ENCODE peak calls at places on chromosomes 12 and 14, in nine cellular contexts. Z, K, Y, T, L, V, E, P and U are unnamed samples.
A peak's percentile ranks its signal among the peaks of the same experiment; 100 is the strongest.

GRCh38 chr12:68237523-68238070 is 12.0 kb upstream of the IL26 start:
- DNase-seq in Z (peak; percentile 26), T (no peak), E (no peak), K (no peak), Y (no peak), P (no peak), V (no peak), L (no peak), U (no peak)

GRCh38 chr12:27709932-27710591 is 570 bp upstream of the MRPS35 start:
- DNase-seq in Z (peak; percentile 56), K (no peak), E (peak; percentile 58), P (no peak), T (no peak), V (no peak), Y (peak; percentile 69), L (peak; percentile 50), U (no peak)

GRCh38 chr14:90406384-90406798 is 9.6 kb downstream of the CALM1 start:
- DNase-seq in L (no peak), K (no peak), Z (no peak), V (no peak), T (no peak), E (no peak), P (no peak), Y (no peak), U (no peak)

GRCh38 chr14:21913759-21914158 is 240.1 kb upstream of the OR4E1 start:
- DNase-seq in V (no peak), P (peak; percentile 56), L (peak; percentile 1), K (peak; percentile 75), E (peak; percentile 65), T (peak; percentile 39), Z (peak; percentile 70), Y (peak; percentile 79), U (peak; percentile 4)

GRCh38 chr12:64678248-64678647 is 68.0 kb downstream of the RASSF3 start:
- DNase-seq in P (no peak), V (no peak), E (no peak), T (no peak), K (no peak), Y (no peak), L (no peak), Z (no peak), U (no peak)

GRCh38 chr14:92759300-92759678 is 10.9 kb upstream of the LGMN start:
- DNase-seq in L (no peak), V (no peak), K (no peak), T (no peak), Y (peak; percentile 39), P (no peak), Z (peak; percentile 37), E (no peak), U (peak; percentile 53)

GRCh38 chr14:47917344-47917954 is 242.0 kb upstream of the MDGA2 start:
- DNase-seq in E (peak; percentile 24), L (no peak), P (no peak), K (peak; percentile 53), Y (peak; percentile 21), T (no peak), Z (peak; percentile 16), V (no peak), U (peak; percentile 1)

GRCh38 chr12:127677537-127678131 is 589.3 kb upstream of the TMEM132C start:
- DNase-seq in T (peak; percentile 74), V (no peak), K (peak; percentile 49), Y (peak; percentile 68), E (peak; percentile 85), Z (peak; percentile 85), L (peak; percentile 29), P (peak; percentile 12), U (peak; percentile 63)

GRCh38 chr14:95493503-95493902 is 22.9 kb downstream of the SYNE3 start:
- DNase-seq in V (no peak), Z (no peak), T (no peak), L (no peak), P (no peak), E (peak; percentile 45), K (no peak), Y (no peak), U (no peak)

GRCh38 chr14:85960781-85961180 is 430.8 kb downstream of the FLRT2 start:
- DNase-seq in K (no peak), Y (no peak), P (no peak), L (no peak), Z (no peak), V (no peak), E (no peak), T (no peak), U (no peak)

GRCh38 chr12:57605308-57606015 is 838 bp downstream of the DTX3 start:
- DNase-seq in Y (no peak), T (no peak), E (peak; percentile 63), Z (no peak), V (no peak), P (no peak), L (no peak), K (no peak), U (no peak)

GRCh38 chr12:116690016-116690709 is 47.7 kb downstream of the SPRING1 start:
- DNase-seq in E (no peak), K (no peak), T (no peak), V (no peak), P (no peak), L (no peak), Y (no peak), Z (no peak), U (no peak)

GRCh38 chr12:32264995-32265394 is 134.4 kb upstream of the FGD4 start:
- DNase-seq in P (no peak), E (no peak), K (no peak), V (no peak), Z (no peak), Y (peak; percentile 28), T (no peak), L (no peak), U (no peak)

GRCh38 chr14:84071061-84071460 is 1458.9 kb upstream of the FLRT2 start:
- DNase-seq in Y (no peak), E (no peak), Z (no peak), T (no peak), P (no peak), V (no peak), L (no peak), K (no peak), U (no peak)

GRCh38 chr14:56803816-56804535 is 6.3 kb downstream of the OTX2 start:
- DNase-seq in L (no peak), T (no peak), E (no peak), Z (no peak), Y (no peak), K (no peak), P (no peak), V (no peak), U (no peak)

GRCh38 chr12:4938900-4939299 is 29.2 kb downstream of the KCNA1 start:
- DNase-seq in Y (no peak), T (no peak), L (no peak), V (no peak), K (no peak), Z (no peak), E (no peak), P (no peak), U (no peak)

GRCh38 chr12:53995311-53996187 is 4.4 kb upstream of the HOXC9 start:
- DNase-seq in P (no peak), K (no peak), Y (no peak), V (no peak), Z (no peak), T (no peak), L (no peak), E (peak; percentile 65), U (peak; percentile 90)

GRCh38 chr12:32477714-32478113 is 78.4 kb downstream of the FGD4 start:
- DNase-seq in E (no peak), Z (no peak), T (no peak), P (no peak), K (no peak), L (no peak), V (no peak), Y (no peak), U (no peak)

GRCh38 chr14:68424443-68425172 is 368.3 kb downstream of the ZFP36L1 start:
- DNase-seq in Z (no peak), P (no peak), T (no peak), Y (no peak), K (no peak), E (no peak), V (no peak), L (no peak), U (no peak)

GRCh38 chr12:93526786-93527428 is 45.6 kb upstream of the SOCS2 start:
- DNase-seq in T (no peak), K (no peak), Y (peak; percentile 93), E (no peak), Z (peak; percentile 95), L (no peak), V (no peak), P (no peak), U (peak; percentile 60)

GRCh38 chr12:50248883-50249282 is 34.4 kb downstream of the LIMA1 start:
- DNase-seq in K (no peak), Z (no peak), T (no peak), Y (no peak), L (no peak), E (no peak), V (no peak), P (no peak), U (no peak)

GRCh38 chr12:114888458-114888857 is 204.5 kb upstream of the TBX3 start:
- DNase-seq in V (no peak), K (no peak), Z (peak; percentile 46), Y (peak; percentile 58), E (no peak), P (no peak), L (peak; percentile 7), T (no peak), U (peak; percentile 60)

GRCh38 chr14:35932659-35933159 is 106.6 kb downstream of the BRMS1L start:
- DNase-seq in P (no peak), Y (no peak), K (no peak), T (no peak), Z (no peak), L (peak; percentile 95), E (no peak), V (no peak), U (no peak)

GRCh38 chr14:100822007-100822406 is 3.9 kb upstream of the MEG3 start:
- DNase-seq in Y (no peak), Z (no peak), L (no peak), T (no peak), K (no peak), E (peak; percentile 38), P (no peak), V (no peak), U (no peak)

GRCh38 chr12:125249932-125250331 is 184.7 kb downstream of the AACS start:
- DNase-seq in E (no peak), Z (no peak), K (no peak), P (no peak), Y (no peak), V (no peak), T (no peak), L (no peak), U (no peak)

GRCh38 chr14:100659345-100660001 is 67.2 kb upstream of the DLK1 start:
- DNase-seq in E (no peak), T (no peak), K (no peak), V (no peak), Z (no peak), Y (no peak), P (no peak), L (no peak), U (no peak)

GRCh38 chr14:93059260-93059659 is 56.5 kb downstream of the ITPK1 start:
- DNase-seq in V (no peak), Z (no peak), T (no peak), L (no peak), K (no peak), E (peak; percentile 49), Y (no peak), P (no peak), U (no peak)

GRCh38 chr12:55049676-55050075 is 29.9 kb downstream of the NEUROD4 start:
- DNase-seq in L (no peak), T (no peak), P (no peak), V (no peak), Y (no peak), K (no peak), E (no peak), Z (no peak), U (no peak)

GRCh38 chr14:64865992-64866391 is 13.7 kb downstream of the SPTB start:
- DNase-seq in L (no peak), P (no peak), V (no peak), E (no peak), Y (no peak), T (no peak), Z (no peak), K (no peak), U (no peak)

GRCh38 chr12:120821878-120822277 is 82.3 kb downstream of the SPPL3 start:
- DNase-seq in P (no peak), E (no peak), Y (no peak), Z (no peak), K (no peak), V (no peak), L (no peak), T (no peak), U (no peak)

GRCh38 chr14:81519200-81519998 is 14.3 kb downstream of the SEL1L start:
- DNase-seq in E (no peak), Y (peak; percentile 54), T (no peak), V (no peak), Z (no peak), L (no peak), K (peak; percentile 18), P (no peak), U (no peak)